ENCODE peak calls at places on chromosomes 16 and 17, in four cellular contexts. D is heart right ventricle, I is PC-3, V is lower lobe of right lung. C is an unnamed sample. For H3K36me3, the result is how much of the 10 kb centered on the place peaks cover.

GRCh38 chr17:65530985-65531507 is 30.4 kb downstream of the AXIN2 start:
- ATAC-seq in V (peak), D (peak), I (no peak), C (peak)

GRCh38 chr17:47237841-47238240 is 15.8 kb upstream of the ITGB3 start:
- ATAC-seq in V (no peak), D (no peak), I (no peak), C (no peak)

GRCh38 chr17:73261952-73262675 is 434 bp upstream of the CPSF4L start:
- ATAC-seq in V (peak), I (no peak), D (peak), C (no peak)

GRCh38 chr17:55314061-55314783 is 49.5 kb downstream of the HLF start:
- ATAC-seq in D (no peak), V (no peak), I (no peak), C (no peak)

GRCh38 chr17:57966875-57967274 is 11.7 kb upstream of the CUEDC1 start:
- ATAC-seq in D (no peak), V (peak), I (no peak), C (no peak)

GRCh38 chr17:7842380-7842949 is 8.4 kb downstream of the KDM6B start:
- ATAC-seq in V (peak), I (peak), D (peak), C (peak)

GRCh38 chr17:65423346-65424140 is 137.9 kb downstream of the AXIN2 start:
- ATAC-seq in I (no peak), V (no peak), D (no peak), C (no peak)

GRCh38 chr17:1446201-1446600 is 9.8 kb downstream of the CRK start:
- ATAC-seq in D (no peak), I (no peak), V (no peak), C (no peak)

GRCh38 chr16:82456683-82457082 is 170.1 kb upstream of the CDH13 start:
- ATAC-seq in V (peak), D (no peak), I (peak), C (no peak)

GRCh38 chr17:60604686-60605334 is 4.8 kb downstream of the PPM1D start:
- ATAC-seq in I (no peak), V (no peak), D (no peak), C (peak)

GRCh38 chr17:77568540-77568939 is 390.0 kb upstream of the TNRC6C start:
- ATAC-seq in I (no peak), V (no peak), D (no peak), C (no peak)

GRCh38 chr16:13892301-13892700 is 27.7 kb upstream of the ERCC4 start:
- ATAC-seq in D (no peak), V (no peak), I (no peak), C (no peak)

GRCh38 chr17:41133880-41134735 is 6.2 kb downstream of the KRTAP4-6 start:
- ATAC-seq in V (no peak), I (peak), D (no peak), C (no peak)

GRCh38 chr16:79601092-79601977 is 798 bp upstream of the MAF start:
- ATAC-seq in D (peak), V (peak), I (no peak), C (peak)

GRCh38 chr16:74268372-74268782 is 28.2 kb upstream of the PSMD7 start:
- ATAC-seq in D (no peak), V (no peak), I (no peak), C (no peak)

GRCh38 chr17:37300683-37301082 is 75.1 kb upstream of the C17orf78 start:
- ATAC-seq in D (peak), V (peak), I (no peak), C (no peak)

GRCh38 chr17:3687949-3688614 is 7.9 kb downstream of the P2RX5 start:
- ATAC-seq in D (no peak), V (no peak), I (no peak), C (no peak)

GRCh38 chr16:881219-882097 is 80.9 kb upstream of the GNG13 start:
- ATAC-seq in D (no peak), I (no peak), V (no peak), C (no peak)

GRCh38 chr17:5237541-5238016 is 2.9 kb upstream of the SCIMP start:
- ATAC-seq in I (peak), V (peak), D (peak), C (no peak)

GRCh38 chr17:65265276-65265675 is 128.1 kb downstream of the RGS9 start:
- ATAC-seq in V (no peak), D (no peak), I (no peak), C (no peak)

GRCh38 chr16:62213763-62214162 is 177.5 kb upstream of the CDH8 start:
- ATAC-seq in V (peak), I (no peak), D (no peak), C (peak)

GRCh38 chr16:74153773-74154172 is 142.8 kb upstream of the PSMD7 start:
- ATAC-seq in D (no peak), V (no peak), I (no peak), C (no peak)

GRCh38 chr16:30747799-30748633 is at the start of gene PHKG2:
- ATAC-seq in I (peak), V (peak), D (peak), C (peak)

GRCh38 chr16:75679366-75679765 is 2.6 kb upstream of the CPHXL2 start:
- ATAC-seq in I (no peak), D (no peak), V (no peak), C (no peak)

GRCh38 chr16:991759-992158 is 10.2 kb downstream of the SOX8 start:
- ATAC-seq in I (no peak), D (no peak), V (no peak), C (no peak)

GRCh38 chr16:24170407-24170806 is 85.7 kb upstream of the CACNG3 start:
- ATAC-seq in D (no peak), I (no peak), V (no peak), C (no peak)

GRCh38 chr17:12605222-12605621 is 60.5 kb upstream of the MYOCD start:
- ATAC-seq in V (no peak), I (no peak), D (no peak), C (no peak)

GRCh38 chr16:2284797-2285576 is 17.1 kb upstream of the RNPS1 start:
- ATAC-seq in D (no peak), I (no peak), V (peak), C (no peak)

GRCh38 chr16:82231021-82231787 is 61.2 kb upstream of the MPHOSPH6 start:
- ATAC-seq in D (no peak), I (no peak), V (no peak), C (no peak)

GRCh38 chr16:48274476-48274875 is 27.1 kb upstream of the ABCC11 start:
- ATAC-seq in D (no peak), V (no peak), I (no peak), C (no peak)

GRCh38 chr16:1003551-1004347 is 22.2 kb downstream of the SOX8 start:
- ATAC-seq in D (no peak), V (no peak), I (no peak), C (no peak)

GRCh38 chr16:31568577-31569359 is 41.1 kb downstream of the AHSP start:
- ATAC-seq in D (no peak), I (no peak), V (peak), C (peak)

GRCh38 chr17:40122944-40123810 is 1.4 kb downstream of the MSL1 start:
- ATAC-seq in V (peak), D (peak), I (peak), C (peak)
- TF ChIP-seq CTCF in V (peak), D (no peak), I (no peak), C (no peak)

GRCh38 chr16:71904239-71904638 is 8.9 kb downstream of the IST1 start:
- ATAC-seq in I (no peak), V (no peak), D (no peak), C (no peak)

GRCh38 chr16:71899171-71899570 is 3.8 kb downstream of the IST1 start:
- ATAC-seq in V (no peak), I (no peak), D (no peak), C (no peak)

GRCh38 chr16:71902656-71903365 is 7.5 kb downstream of the IST1 start:
- ATAC-seq in V (no peak), I (no peak), D (no peak), C (no peak)

GRCh38 chr16:71900336-71900735 is 5.0 kb downstream of the IST1 start:
- ATAC-seq in I (no peak), V (no peak), D (peak), C (no peak)

GRCh38 chr16:71903608-71904007 is 8.3 kb downstream of the IST1 start:
- ATAC-seq in D (peak), V (no peak), I (no peak), C (no peak)
- H3K36me3 ChIP-seq in D (under half), V (under half), I (under half), C (under half)

GRCh38 chr16:72798212-72798611 is 249.7 kb downstream of the ZFHX3 start:
- ATAC-seq in V (no peak), I (no peak), D (no peak), C (no peak)
- H3K27ac ChIP-seq in V (no peak), I (no peak), D (no peak), C (no peak)

DNA sequence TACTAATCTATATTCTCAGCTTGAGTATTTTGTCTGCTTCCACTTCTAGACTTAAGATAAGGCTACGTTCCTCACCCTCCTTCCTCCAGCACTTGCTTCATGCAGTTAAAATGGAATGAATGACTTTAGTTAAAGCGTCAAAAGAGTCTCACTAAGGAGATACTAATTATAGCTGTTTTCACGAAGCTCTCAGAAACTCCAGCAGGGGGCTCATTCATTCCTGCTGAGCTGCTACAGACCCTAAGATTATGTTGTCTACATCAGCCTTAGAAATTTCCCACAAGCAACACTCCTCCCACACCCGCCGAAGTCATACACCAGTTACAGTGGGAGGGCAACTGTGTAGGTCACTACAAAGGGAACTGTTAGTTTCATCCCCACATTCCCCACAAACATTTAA is 57.0 kb upstream of the KIFC3 start:
- ATAC-seq in V (no peak), I (no peak), D (peak), C (no peak)
- TF ChIP-seq CTCF in V (no peak), I (peak), D (peak), C (no peak)

GRCh38 chr16:87761020-87761506 is 4.7 kb downstream of the KLHDC4 start:
- ATAC-seq in I (no peak), D (no peak), V (no peak), C (no peak)
- H3K36me3 ChIP-seq in I (under half), D (under half), V (half or more), C (under half)

GRCh38 chr16:4412854-4413253 is 3.5 kb downstream of the CORO7 start:
- ATAC-seq in I (no peak), V (no peak), D (no peak), C (no peak)
- H3K27ac ChIP-seq in I (no peak), V (no peak), D (peak), C (no peak)

DNA sequence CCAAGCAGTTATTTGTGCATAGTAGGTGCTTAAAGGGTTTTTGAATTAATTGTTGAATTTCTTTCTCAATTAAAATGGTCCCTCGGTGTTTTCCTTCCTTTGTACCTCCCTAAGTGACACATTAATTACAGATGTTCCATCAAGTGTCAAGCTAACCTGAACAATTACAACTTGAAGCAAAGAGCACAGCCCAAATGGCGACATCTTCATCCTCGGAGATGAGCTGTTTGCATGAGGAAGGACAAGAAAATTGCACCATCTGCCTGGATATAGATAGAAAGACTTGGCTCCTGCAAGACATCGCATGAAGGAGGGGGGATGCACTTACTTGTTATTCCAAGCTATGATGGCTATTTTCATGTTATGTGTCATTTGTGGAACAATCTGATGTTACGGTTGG is 86.3 kb upstream of the ZKSCAN2 start:
- ATAC-seq in I (no peak), D (no peak), V (no peak), C (no peak)
- TF ChIP-seq CTCF in I (no peak), D (no peak), V (no peak), C (no peak)

C was measured in gastroesophageal sphincter.